ENCODE peak calls at places on chromosomes 2 and 18, in six cellular contexts. X, U, B, G, P and W are unnamed samples.

GRCh38 chr2:191691016-191691725 is 13.2 kb downstream of the NABP1 start:
- DNase-seq in X (no peak), U (no peak), B (peak), G (no peak), P (no peak), W (no peak)

GRCh38 chr18:34760444-34760843 is 50.3 kb downstream of the DTNA start:
- DNase-seq in X (no peak), U (no peak), B (no peak), G (no peak), P (peak), W (peak)

GRCh38 chr2:217142649-217143266 is 282.9 kb upstream of the TNP1 start:
- DNase-seq in X (no peak), U (no peak), B (peak), G (no peak), P (no peak), W (no peak)

GRCh38 chr2:69514406-69514805 is 77.2 kb upstream of the NFU1 start:
- DNase-seq in X (no peak), U (no peak), B (no peak), G (no peak), P (peak), W (no peak)

GRCh38 chr2:42243297-42243696 is 74.1 kb downstream of the EML4 start:
- DNase-seq in X (no peak), U (no peak), B (no peak), G (no peak), P (no peak), W (no peak)

GRCh38 chr2:71919701-71920100 is 228.0 kb downstream of the CYP26B1 start:
- DNase-seq in X (no peak), U (no peak), B (no peak), G (no peak), P (no peak), W (no peak)

GRCh38 chr18:31064130-31064529 is 21.6 kb upstream of the DSC3 start:
- DNase-seq in X (no peak), U (no peak), B (no peak), G (no peak), P (no peak), W (no peak)

GRCh38 chr2:43005975-43006833 is 213.8 kb upstream of the HAAO start:
- DNase-seq in X (no peak), U (no peak), B (no peak), G (no peak), P (no peak), W (no peak)

GRCh38 chr2:236749346-236749745 is 179.7 kb downstream of the ACKR3 start:
- DNase-seq in X (peak), U (no peak), B (no peak), G (no peak), P (no peak), W (no peak)

GRCh38 chr2:11480859-11481258 is 14.9 kb upstream of the E2F6 start:
- DNase-seq in X (no peak), U (no peak), B (no peak), G (no peak), P (no peak), W (no peak)

GRCh38 chr2:127421116-127421800 is 3.0 kb downstream of the PROC start:
- DNase-seq in X (no peak), U (no peak), B (no peak), G (no peak), P (no peak), W (no peak)

GRCh38 chr2:216735086-216735485 is 39.7 kb upstream of the IGFBP5 start:
- DNase-seq in X (no peak), U (no peak), B (no peak), G (no peak), P (no peak), W (no peak)

GRCh38 chr18:67232406-67232805 is 284.1 kb downstream of the DSEL start:
- DNase-seq in X (no peak), U (no peak), B (no peak), G (no peak), P (no peak), W (no peak)

GRCh38 chr2:208356846-208357574 is 49.6 kb upstream of the PTH2R start:
- DNase-seq in X (no peak), U (no peak), B (no peak), G (no peak), P (no peak), W (no peak)

GRCh38 chr2:103166406-103167324 is 404.8 kb downstream of the TMEM182 start:
- DNase-seq in X (no peak), U (no peak), B (no peak), G (no peak), P (no peak), W (no peak)

GRCh38 chr2:3450385-3451031 is 68.8 kb downstream of the ADI1 start:
- DNase-seq in X (peak), U (no peak), B (no peak), G (no peak), P (peak), W (no peak)